ENCODE peak calls at places on chromosomes 13 and 19, in eight cellular contexts. W is RWPE1, V is IMR-90, H is omental fat pad, I is nephron progenitor cell, L is transverse colon, N is endothelial cell, M is ovary. K is an unnamed sample.

GRCh38 chr19:42042455-42043170 is 27.4 kb downstream of the GRIK5 start:
- DNase-seq in H (no peak), L (no peak), I (no peak), W (no peak), V (no peak), M (no peak), N (no peak), K (no peak)

GRCh38 chr19:4724252-4724514 is 541 bp upstream of the DPP9 start:
- DNase-seq in L (peak; percentile 44), I (no peak), M (no peak), W (no peak), H (no peak), N (no peak), V (no peak), K (no peak)

GRCh38 chr13:40368123-40368891 is 298.1 kb downstream of the FOXO1 start:
- DNase-seq in I (no peak), N (no peak), M (no peak), L (no peak), H (no peak), V (no peak), W (no peak), K (no peak)

GRCh38 chr13:95457294-95457693 is 95.2 kb upstream of the CLDN10 start:
- DNase-seq in I (no peak), M (no peak), N (no peak), H (no peak), W (no peak), L (no peak), V (peak; percentile 10), K (no peak)

GRCh38 chr13:102311433-102311796 is 90.4 kb downstream of the FGF14 start:
- DNase-seq in I (no peak), V (no peak), M (no peak), L (no peak), W (no peak), N (no peak), H (no peak), K (no peak)

GRCh38 chr19:14941189-14941588 is at the start of gene OR7C2:
- DNase-seq in L (no peak), M (no peak), I (no peak), W (no peak), V (no peak), N (no peak), H (no peak), K (no peak)

GRCh38 chr13:44218501-44219240 is 155.0 kb upstream of the SERP2 start:
- DNase-seq in M (no peak), H (no peak), N (no peak), V (no peak), L (peak; percentile 60), I (no peak), W (no peak), K (no peak)

GRCh38 chr13:23684647-23685046 is 114.4 kb downstream of the TNFRSF19 start:
- DNase-seq in L (no peak), N (no peak), I (no peak), H (no peak), W (no peak), V (no peak), M (no peak), K (no peak)

GRCh38 chr13:103625194-103625593 is 559.0 kb upstream of the SLC10A2 start:
- DNase-seq in L (no peak), M (no peak), V (no peak), H (no peak), W (no peak), N (no peak), I (no peak), K (no peak)

GRCh38 chr19:3358919-3359849 is 7.2 kb upstream of the NFIC start:
- DNase-seq in N (no peak), H (no peak), V (peak; percentile 51), W (no peak), L (peak; percentile 78), M (peak; percentile 60), I (peak; percentile 52), K (no peak)

GRCh38 chr19:57171551-57172081 is 4.3 kb upstream of the DUXA start:
- DNase-seq in N (no peak), M (peak; percentile 54), I (peak; percentile 52), V (peak; percentile 39), L (peak; percentile 10), H (no peak), W (peak; percentile 7), K (no peak)

GRCh38 chr19:16070366-16070990 is 5.8 kb upstream of the TPM4 start:
- DNase-seq in N (no peak), V (no peak), W (peak; percentile 67), H (no peak), M (no peak), L (peak; percentile 96), I (no peak), K (no peak)

GRCh38 chr19:53810891-53811290 is 13.2 kb downstream of the NLRP12 start:
- DNase-seq in V (no peak), L (no peak), W (no peak), M (no peak), I (no peak), H (no peak), N (no peak), K (no peak)

GRCh38 chr19:18780081-18780480 is 11.0 kb downstream of the COMP start:
- DNase-seq in V (no peak), N (no peak), I (no peak), H (no peak), L (no peak), M (no peak), W (no peak), K (no peak)

GRCh38 chr19:5624741-5625140 is 1.9 kb downstream of the SAFB start:
- DNase-seq in V (no peak), I (no peak), W (no peak), H (no peak), L (no peak), M (no peak), N (peak; percentile 15), K (no peak)

GRCh38 chr13:26074706-26075105 is 22.9 kb upstream of the SHISA2 start:
- DNase-seq in H (no peak), N (no peak), M (no peak), L (no peak), W (no peak), V (peak; percentile 14), I (no peak), K (no peak)

GRCh38 chr13:107205318-107206112 is 637.6 kb upstream of the ARGLU1 start:
- DNase-seq in W (peak; percentile 38), N (peak; percentile 81), M (no peak), V (peak; percentile 66), I (peak; percentile 87), H (peak; percentile 58), L (peak; percentile 61), K (no peak)
- TF ChIP-seq CTCF in W (peak; percentile 97), N (peak; percentile 99), M (peak; percentile 73), V (peak; percentile 98), I (peak; percentile 100), H (peak; percentile 90), L (peak; percentile 96), K (peak; percentile 96)

GRCh38 chr13:41568143-41568989 is 111.0 kb downstream of the RGCC start:
- DNase-seq in L (no peak), I (no peak), N (no peak), H (no peak), M (no peak), W (no peak), V (no peak), K (no peak)

GRCh38 chr13:41564046-41564445 is 106.7 kb downstream of the RGCC start:
- DNase-seq in M (no peak), L (no peak), H (no peak), V (no peak), N (no peak), W (no peak), I (no peak), K (no peak)

GRCh38 chr13:41563501-41564001 is 106.2 kb downstream of the RGCC start:
- DNase-seq in I (no peak), N (no peak), V (peak; percentile 50), W (no peak), L (no peak), M (no peak), H (no peak), K (no peak)

GRCh38 chr13:41565221-41565620 is 107.9 kb downstream of the RGCC start:
- DNase-seq in W (no peak), N (no peak), M (no peak), I (no peak), L (no peak), V (peak; percentile 97), H (no peak), K (no peak)

DNA sequence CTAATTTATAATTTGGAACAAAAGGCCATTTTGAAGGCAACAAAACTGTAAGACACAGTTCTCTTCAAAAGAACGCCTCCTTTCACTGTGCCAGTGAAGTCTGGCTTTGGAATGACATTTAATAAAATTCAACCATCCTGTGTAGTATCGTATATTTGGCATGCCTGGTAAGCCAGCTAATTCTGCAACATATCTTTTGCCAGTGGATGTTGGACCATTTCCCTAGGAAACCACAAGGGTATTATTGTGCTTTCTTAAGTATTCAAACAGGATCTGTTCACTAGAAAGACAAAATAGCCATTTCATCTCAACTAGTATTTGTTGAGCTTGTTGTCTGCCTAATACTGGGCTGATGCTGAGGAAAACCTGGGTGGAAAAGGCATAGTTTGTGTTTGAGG is 111.6 kb downstream of the RGCC start:
- DNase-seq in V (peak; percentile 70), I (no peak), L (no peak), M (no peak), H (no peak), W (no peak), N (no peak), K (no peak)
- TF ChIP-seq CTCF in V (no peak), I (no peak), L (no peak), M (no peak), H (no peak), W (no peak), N (no peak), K (no peak)

DNA sequence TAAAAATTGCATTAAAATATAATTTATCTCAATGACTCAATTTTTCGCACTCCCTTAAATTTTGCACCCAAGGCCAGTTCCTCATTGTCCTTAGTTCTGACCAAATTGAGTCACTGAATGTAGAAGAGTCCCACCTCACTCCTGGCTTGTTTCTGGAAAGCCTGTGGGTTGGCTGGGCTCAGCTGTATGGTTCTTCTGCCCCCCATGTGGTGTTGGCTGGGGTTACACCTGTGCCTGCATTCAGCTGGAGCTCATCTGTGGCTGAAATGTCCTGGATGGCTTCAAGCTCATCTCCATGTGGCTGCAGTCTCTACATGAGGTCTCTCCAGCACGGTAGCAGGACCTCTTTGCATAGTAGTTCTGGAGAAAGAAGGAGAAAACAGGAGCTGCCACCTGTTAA is 7.2 kb upstream of the IRGC start:
- DNase-seq in W (no peak), I (no peak), H (no peak), L (no peak), N (no peak), M (no peak), V (no peak), K (no peak)
- TF ChIP-seq CTCF in W (no peak), I (no peak), H (no peak), L (no peak), N (no peak), M (no peak), V (no peak), K (no peak)

GRCh38 chr19:55632463-55632834 is 8.1 kb upstream of the ZNF784 start:
- DNase-seq in V (peak; percentile 96), W (no peak), H (peak; percentile 100), M (peak; percentile 81), I (peak; percentile 90), N (peak; percentile 87), L (peak; percentile 94), K (peak; percentile 24)
- TF ChIP-seq CTCF in V (peak; percentile 85), W (peak; percentile 74), H (peak; percentile 53), M (peak; percentile 77), I (peak; percentile 92), N (peak; percentile 90), L (peak; percentile 85), K (peak; percentile 87)

GRCh38 chr19:38425222-38425809 is 703 bp downstream of the RASGRP4 start:
- DNase-seq in W (no peak), L (no peak), M (no peak), I (no peak), H (no peak), V (no peak), N (no peak), K (no peak)
- TF ChIP-seq CTCF in W (no peak), L (no peak), M (no peak), I (no peak), H (no peak), V (no peak), N (no peak), K (no peak)

K was measured in D721Med.